ENCODE peak calls at places on chromosomes 12 and 14, in five cellular contexts. X is psoas muscle, Q is thoracic aorta, P is pancreas, V is aorta. R is an unnamed sample.

GRCh38 chr14:22839159-22839779 is 2.9 kb downstream of the MMP14 start:
- DNase-seq in V (no peak), Q (no peak), X (no peak), P (no peak), R (no peak)

GRCh38 chr14:32648434-32648833 is 290.2 kb upstream of the NPAS3 start:
- DNase-seq in X (no peak), Q (no peak), V (no peak), P (no peak), R (no peak)

GRCh38 chr12:116601524-116601923 is 42.3 kb downstream of the MAP1LC3B2 start:
- DNase-seq in V (no peak), P (no peak), Q (no peak), X (no peak), R (no peak)

GRCh38 chr12:120686151-120686689 is 729 bp upstream of the MLEC start:
- DNase-seq in X (peak; percentile 97), Q (peak; percentile 93), P (peak; percentile 100), V (peak; percentile 99), R (peak; percentile 99)

GRCh38 chr12:59874781-59875180 is 279.0 kb downstream of the SLC16A7 start:
- DNase-seq in X (no peak), V (no peak), Q (no peak), P (no peak), R (no peak)

GRCh38 chr12:116534341-116535121 is 24.6 kb upstream of the MAP1LC3B2 start:
- DNase-seq in V (no peak), P (no peak), Q (no peak), X (no peak), R (peak; percentile 55)

GRCh38 chr12:75635606-75636444 is 124.4 kb upstream of the KRR1 start:
- DNase-seq in V (no peak), X (no peak), P (no peak), Q (no peak), R (no peak)

GRCh38 chr14:77198576-77198975 is 17.0 kb downstream of the TMEM63C start:
- DNase-seq in P (no peak), Q (no peak), V (no peak), X (no peak), R (no peak)

GRCh38 chr12:10101042-10101579 is 2.3 kb upstream of the CLEC1A start:
- DNase-seq in P (no peak), X (no peak), V (no peak), Q (no peak), R (peak; percentile 32)

GRCh38 chr12:25254271-25254880 is 3.6 kb upstream of the KRAS start:
- DNase-seq in X (no peak), Q (no peak), P (no peak), V (no peak), R (no peak)

GRCh38 chr12:130288201-130288600 is 49.5 kb upstream of the PIWIL1 start:
- DNase-seq in P (no peak), V (no peak), Q (no peak), X (no peak), R (no peak)

GRCh38 chr12:110689002-110689600 is at the start of gene HVCN1:
- DNase-seq in V (peak; percentile 85), P (no peak), X (peak; percentile 66), Q (no peak), R (no peak)

DNA sequence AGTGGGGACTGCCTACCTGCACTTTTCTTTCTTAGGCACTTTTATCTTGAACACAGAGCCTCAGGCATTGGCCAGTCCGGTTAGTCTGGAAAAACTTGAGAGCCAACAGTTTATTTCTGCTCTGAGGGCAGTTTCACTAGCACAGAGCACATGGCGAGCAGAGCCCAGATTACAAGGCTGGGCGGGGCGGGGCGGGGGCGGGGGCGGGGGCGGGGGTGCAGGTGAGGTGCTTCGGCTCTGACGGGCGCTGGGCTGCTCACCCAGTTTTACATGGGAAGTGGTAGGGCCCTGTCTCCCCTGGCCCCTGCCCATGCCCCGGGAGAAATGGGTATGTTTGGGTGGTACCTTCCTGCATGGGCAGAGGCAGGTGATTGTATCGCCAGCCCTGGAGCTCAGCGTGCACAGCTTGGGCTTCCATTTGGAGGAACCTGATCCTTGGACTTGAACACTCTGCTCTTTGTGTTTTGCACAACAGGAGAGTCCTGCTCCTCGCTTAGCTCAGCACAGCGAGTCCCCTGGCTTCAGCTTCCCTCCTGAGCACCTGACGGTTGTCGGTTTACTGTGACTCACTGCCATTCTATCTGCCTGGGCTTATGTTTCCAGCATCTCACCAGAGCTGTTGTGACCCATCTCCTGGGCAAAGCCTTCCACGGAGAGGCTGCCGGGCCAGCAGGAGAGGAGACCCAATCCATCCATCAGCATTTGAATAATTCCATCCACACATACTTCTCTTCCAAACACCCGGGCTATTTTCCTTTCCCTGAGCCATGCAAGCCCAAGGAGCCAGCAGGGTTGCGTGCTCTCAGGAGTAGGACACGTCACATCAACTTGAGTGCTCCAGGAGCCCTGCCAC is 108.5 kb downstream of the ARF6 start:
- DNase-seq in V (peak; percentile 62), P (peak; percentile 67), X (peak; percentile 67), Q (no peak), R (no peak)
- H3K4me3 ChIP-seq in V (no peak overlapping the region), P (peak overlapping the region; percentile 16), X (peak overlapping the region; percentile 51), Q (peak overlapping the region; percentile 34), R (no peak overlapping the region)

DNA sequence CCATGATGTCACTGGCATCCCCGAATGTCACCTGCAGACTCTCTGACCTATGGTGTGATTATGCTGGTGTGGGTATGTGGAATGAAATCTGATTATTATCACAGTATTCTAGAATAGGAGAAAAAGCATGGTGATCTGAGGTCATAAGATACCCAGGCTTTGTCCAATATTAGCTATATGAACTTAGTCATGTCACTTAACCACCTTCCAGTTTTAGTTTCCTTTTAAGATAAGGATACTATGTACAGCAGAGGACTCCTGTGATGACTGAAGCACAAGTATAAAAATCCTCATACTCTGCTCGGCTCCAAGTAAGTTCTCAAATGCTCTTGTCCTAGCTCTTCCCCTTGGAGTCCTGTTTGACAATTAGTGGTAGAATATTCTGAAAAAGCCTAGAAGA is 2.8 kb downstream of the GNS start:
- DNase-seq in P (no peak), Q (no peak), X (no peak), V (no peak), R (no peak)
- H3K4me1 ChIP-seq in P (peaks cover 11% of the 10 kb centered on the region), Q (peaks cover 23% of the 10 kb centered on the region), X (peaks cover 6% of the 10 kb centered on the region), V (peaks cover 2% of the 10 kb centered on the region), R (no peaks in the 10 kb centered on the region)

GRCh38 chr12:122454739-122455138 is 32.3 kb upstream of the CLIP1 start:
- DNase-seq in X (no peak), Q (no peak), P (no peak), V (no peak), R (no peak)

GRCh38 chr12:122454250-122454721 is 31.8 kb upstream of the CLIP1 start:
- DNase-seq in P (no peak), X (no peak), Q (no peak), V (no peak), R (no peak)

GRCh38 chr12:122449317-122449716 is 26.8 kb upstream of the CLIP1 start:
- DNase-seq in V (no peak), P (no peak), X (no peak), Q (no peak), R (no peak)

GRCh38 chr12:122457627-122458026 is 35.2 kb upstream of the CLIP1 start:
- DNase-seq in P (no peak), Q (no peak), X (no peak), V (no peak), R (no peak)

DNA sequence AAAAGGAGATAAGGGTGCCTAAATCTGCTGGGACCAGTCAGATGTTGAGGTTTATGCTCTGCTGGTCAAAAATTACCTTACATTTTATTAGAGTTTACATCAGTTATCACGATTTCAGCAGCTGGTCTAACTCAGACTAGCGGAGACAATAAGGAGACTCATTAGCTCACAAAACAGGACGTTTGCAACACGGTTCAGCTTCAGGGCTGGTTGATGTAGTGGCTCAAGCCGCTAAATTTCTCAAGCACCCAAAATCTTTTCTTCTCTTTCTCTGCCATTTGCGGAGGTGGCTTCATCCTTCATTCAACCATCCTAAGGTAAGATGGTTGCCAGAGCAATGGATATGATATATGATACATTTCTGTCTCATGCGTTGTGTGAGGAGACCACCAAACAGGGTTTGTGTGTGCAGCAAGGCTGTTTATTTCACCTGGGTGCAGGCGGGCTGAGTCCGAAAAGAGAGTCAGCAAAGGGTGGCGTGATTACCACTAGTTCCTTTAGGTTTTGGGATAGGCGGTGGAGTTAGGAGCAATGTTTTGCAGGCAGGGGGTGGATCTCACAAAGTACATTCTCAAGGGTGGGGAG is 30.3 kb upstream of the CLIP1 start:
- DNase-seq in X (no peak), V (no peak), Q (no peak), P (no peak), R (no peak)
- H3K4me3 ChIP-seq in X (no peak overlapping the region), V (no peak overlapping the region), Q (no peak overlapping the region), P (no peak overlapping the region), R (no peak overlapping the region)

GRCh38 chr14:96793547-96793946 is 3.6 kb upstream of the VRK1 start:
- DNase-seq in V (no peak), Q (no peak), X (no peak), P (no peak), R (no peak)

GRCh38 chr14:96796851-96797187 is 363 bp upstream of the VRK1 start:
- DNase-seq in P (no peak), V (no peak), X (no peak), Q (no peak), R (no peak)

GRCh38 chr14:96797943-96798349 is 764 bp downstream of the VRK1 start:
- DNase-seq in X (no peak), V (peak; percentile 46), Q (no peak), P (no peak), R (peak; percentile 31)

GRCh38 chr14:96797188-96797942 is at the start of gene VRK1:
- DNase-seq in V (peak; percentile 97), Q (peak; percentile 84), P (peak; percentile 97), X (peak; percentile 97), R (peak; percentile 97)

DNA sequence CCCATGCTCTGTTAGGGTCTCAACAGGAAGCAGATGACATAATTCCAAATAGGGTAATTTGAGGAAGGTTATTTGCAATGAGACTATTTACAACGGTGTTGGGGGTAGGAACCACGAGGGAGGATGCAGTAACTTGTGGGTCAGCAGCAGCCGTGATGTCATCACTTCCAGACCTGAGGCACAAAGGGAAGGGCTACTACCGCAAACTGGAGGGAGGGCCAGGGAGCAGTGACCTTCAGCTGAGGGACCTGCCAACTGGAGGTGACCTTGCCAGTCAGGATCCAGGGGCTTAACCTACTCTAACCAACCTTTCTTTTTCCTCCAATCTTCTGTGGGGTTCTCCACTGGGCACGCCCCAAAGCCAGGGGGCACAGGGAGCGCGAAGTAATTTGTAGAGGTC is 1.7 kb upstream of the VRK1 start:
- DNase-seq in Q (no peak), V (no peak), X (no peak), P (no peak), R (no peak)
- H3K4me1 ChIP-seq in Q (peaks cover 9% of the 10 kb centered on the region), V (no peaks in the 10 kb centered on the region), X (peaks cover 12% of the 10 kb centered on the region), P (peaks cover 11% of the 10 kb centered on the region), R (no peaks in the 10 kb centered on the region)

DNA sequence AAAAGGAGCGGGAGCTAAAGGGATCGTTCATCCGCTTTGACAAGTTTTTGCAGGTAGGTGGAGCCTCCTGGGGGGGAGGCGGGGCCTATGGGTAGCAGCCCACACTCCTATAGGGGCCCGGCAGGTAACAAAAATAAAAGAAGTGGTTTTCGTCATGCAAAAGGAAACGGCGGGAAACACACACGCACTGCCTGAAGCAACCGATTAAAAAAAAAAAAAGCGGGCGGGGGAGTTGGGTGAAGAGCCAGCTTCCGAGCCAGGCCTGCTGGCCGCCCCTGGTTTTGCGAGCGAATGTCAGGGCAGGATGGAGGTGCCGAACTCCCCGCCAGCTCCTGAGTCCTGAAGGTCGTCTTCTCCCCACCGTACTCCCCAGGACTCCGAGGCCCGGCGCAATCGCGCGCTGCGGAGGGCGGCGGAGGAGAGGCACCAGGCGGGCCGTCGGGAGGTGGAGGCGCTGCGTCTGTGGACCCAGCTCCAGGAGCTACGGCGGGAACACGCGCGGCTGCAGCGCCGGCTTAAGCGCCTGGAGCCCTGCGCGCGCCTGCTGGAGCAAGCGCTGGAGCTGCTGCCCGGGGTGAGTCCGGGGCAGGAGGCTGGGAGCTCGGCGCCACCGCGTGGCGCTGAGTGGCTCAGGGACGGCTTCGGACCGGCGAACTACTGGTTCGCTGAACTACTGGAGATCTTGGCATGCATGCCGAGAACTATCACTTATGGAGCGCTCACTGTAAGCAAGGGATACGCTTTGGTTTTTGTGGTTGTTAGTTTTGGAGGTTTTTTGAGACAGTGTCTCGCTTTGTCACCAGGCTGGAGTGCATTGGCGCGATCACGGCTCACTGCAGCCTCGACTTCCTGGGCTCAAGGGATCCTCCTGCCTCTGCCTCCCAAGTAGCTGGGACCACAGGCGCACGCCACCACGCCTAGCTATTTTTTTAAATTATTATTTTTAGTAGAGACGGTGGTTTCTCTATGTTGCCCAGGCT is 3.6 kb downstream of the CFAP73 start:
- DNase-seq in X (peak; percentile 62), V (peak; percentile 78), Q (no peak), P (peak; percentile 88), R (peak; percentile 82)
- H3K4me3 ChIP-seq in X (peak overlapping the region; percentile 50), V (no peak overlapping the region), Q (peak overlapping the region; percentile 72), P (peak overlapping the region; percentile 31), R (peak overlapping the region; percentile 49)